ENCODE peak calls at places on chromosomes 1 and 21, in ten cellular contexts. N is hepatic stellate cell; Z is activated effector memory CD4-positive, alpha-beta T cell treated with Interleukin-2 at 50 U/mL for 16 hours; K is amygdala; U is heart left ventricle; M is osteocyte; Y is activated CD4-positive, alpha-beta T cell treated with anti-CD3 and anti-CD28 coated beads, Interleukin-2, amount 50 U/mL, for 1 hour; J is H54; C is AG04449; X is progenitor cell of endocrine pancreas. R is an unnamed sample.

GRCh38 chr1:50106095-50106761 is 2.5 kb upstream of the ELAVL4 start:
- DNase-seq in N (no peak), Z (no peak), K (peak), U (no peak), M (no peak), Y (no peak), J (no peak), C (no peak), X (no peak), R (no peak)

GRCh38 chr1:53685272-53686051 is 53.5 kb downstream of the GLIS1 start:
- DNase-seq in N (peak), Z (no peak), K (no peak), U (no peak), M (peak), Y (no peak), J (peak), C (no peak), X (no peak), R (peak)

GRCh38 chr1:52955129-52955970 is 28.3 kb downstream of the SCP2 start:
- DNase-seq in N (peak), Z (no peak), K (no peak), U (no peak), M (no peak), Y (no peak), J (no peak), C (peak), X (no peak), R (no peak)

GRCh38 chr1:54604572-54605370 is 18.6 kb downstream of the FAM151A start:
- DNase-seq in N (no peak), Z (peak), K (no peak), U (no peak), M (no peak), Y (peak), J (no peak), C (no peak), X (no peak), R (no peak)

GRCh38 chr1:32249831-32250525 is 1.1 kb upstream of the LCK start:
- DNase-seq in N (no peak), Z (peak), K (no peak), U (peak), M (no peak), Y (peak), J (no peak), C (no peak), X (no peak), R (no peak)

GRCh38 chr1:94020764-94021579 is 100.0 kb downstream of the ABCA4 start:
- DNase-seq in N (peak), Z (no peak), K (no peak), U (no peak), M (no peak), Y (no peak), J (no peak), C (peak), X (no peak), R (no peak)

GRCh38 chr21:18951291-18952038 is 547.9 kb upstream of the TMPRSS15 start:
- DNase-seq in N (no peak), Z (no peak), K (no peak), U (no peak), M (no peak), Y (no peak), J (peak), C (no peak), X (peak), R (no peak)

GRCh38 chr1:237255071-237255470 is 213.1 kb downstream of the RYR2 start:
- DNase-seq in N (no peak), Z (no peak), K (no peak), U (no peak), M (no peak), Y (no peak), J (no peak), C (no peak), X (no peak), R (no peak)

GRCh38 chr21:44408226-44408625 is 47.1 kb upstream of the LRRC3 start:
- DNase-seq in N (no peak), Z (no peak), K (no peak), U (no peak), M (no peak), Y (no peak), J (no peak), C (no peak), X (no peak), R (no peak)

GRCh38 chr1:110616587-110616986 is 10.4 kb upstream of the KCNA2 start:
- DNase-seq in N (no peak), Z (no peak), K (no peak), U (no peak), M (no peak), Y (no peak), J (peak), C (no peak), X (no peak), R (no peak)

GRCh38 chr1:11842154-11843041 is 5.2 kb downstream of the NPPA start:
- DNase-seq in N (no peak), Z (no peak), K (peak), U (peak), M (no peak), Y (no peak), J (no peak), C (no peak), X (no peak), R (no peak)

GRCh38 chr21:27572681-27573080 is 605.8 kb upstream of the ADAMTS5 start:
- DNase-seq in N (no peak), Z (no peak), K (no peak), U (no peak), M (no peak), Y (no peak), J (no peak), C (peak), X (no peak), R (no peak)

GRCh38 chr1:230191079-230191478 is 124.0 kb downstream of the GALNT2 start:
- DNase-seq in N (peak), Z (no peak), K (peak), U (peak), M (no peak), Y (no peak), J (no peak), C (no peak), X (no peak), R (no peak)

GRCh38 chr1:99672500-99673213 is 26.7 kb downstream of the PALMD start:
- DNase-seq in N (no peak), Z (no peak), K (no peak), U (peak), M (no peak), Y (no peak), J (no peak), C (no peak), X (no peak), R (peak)

GRCh38 chr1:217315346-217315745 is 315.5 kb downstream of the GPATCH2 start:
- DNase-seq in N (no peak), Z (no peak), K (no peak), U (no peak), M (no peak), Y (no peak), J (no peak), C (no peak), X (no peak), R (no peak)

GRCh38 chr1:185284533-185285244 is 32.4 kb downstream of the IVNS1ABP start:
- DNase-seq in N (no peak), Z (no peak), K (no peak), U (no peak), M (no peak), Y (no peak), J (no peak), C (no peak), X (no peak), R (no peak)

GRCh38 chr1:170634293-170634692 is 29.6 kb upstream of the PRRX1 start:
- DNase-seq in N (peak), Z (no peak), K (no peak), U (no peak), M (no peak), Y (no peak), J (no peak), C (peak), X (no peak), R (no peak)